ENCODE peak calls at places on chromosomes 16 and 17, in nine cellular contexts. N is EL; M is HCT116; F is astrocyte of the spinal cord; K is fibroblast of mammary gland; L is body of pancreas; O is breast epithelium; H is heart left ventricle; B is stimulated activated CD4-positive, alpha-beta T cell treated with anti-CD3 and anti-CD28 coated beads, Interleukin-2, amount 100 ng/mL, for 48 hours. V is an unnamed sample.

GRCh38 chr16:46782320-46782719 is 34.2 kb upstream of the MYLK3 start:
- DNase-seq in N (no peak), M (no peak), F (no peak), K (no peak), L (no peak), O (no peak), H (no peak), B (no peak), V (no peak)

GRCh38 chr16:85567101-85567866 is 45.8 kb upstream of the GSE1 start:
- DNase-seq in N (no peak), M (no peak), F (no peak), K (no peak), L (no peak), O (no peak), H (no peak), B (no peak), V (no peak)

GRCh38 chr17:66632716-66633115 is 202.2 kb upstream of the CACNG5 start:
- DNase-seq in N (no peak), M (no peak), F (no peak), K (no peak), L (no peak), O (no peak), H (no peak), B (no peak), V (no peak)

GRCh38 chr16:50079741-50080140 is 14.0 kb downstream of the HEATR3 start:
- DNase-seq in N (no peak), M (no peak), F (peak), K (no peak), L (no peak), O (no peak), H (no peak), B (no peak), V (no peak)

GRCh38 chr16:67528222-67528869 is at the start of gene RIPOR1:
- DNase-seq in N (peak), M (no peak), F (no peak), K (no peak), L (peak), O (no peak), H (peak), B (peak), V (peak)

GRCh38 chr16:69315486-69316311 is 4.5 kb downstream of the VPS4A start:
- DNase-seq in N (no peak), M (no peak), F (peak), K (no peak), L (no peak), O (no peak), H (no peak), B (no peak), V (no peak)

GRCh38 chr17:40168262-40168832 is 8.9 kb upstream of the RAPGEFL1 start:
- DNase-seq in N (peak), M (peak), F (peak), K (peak), L (peak), O (no peak), H (no peak), B (no peak), V (peak)

GRCh38 chr16:74140557-74140956 is 156.1 kb upstream of the PSMD7 start:
- DNase-seq in N (no peak), M (no peak), F (no peak), K (no peak), L (no peak), O (no peak), H (no peak), B (no peak), V (no peak)

GRCh38 chr17:35747540-35748017 is 5.5 kb downstream of the GAS2L2 start:
- DNase-seq in N (peak), M (peak), F (peak), K (peak), L (peak), O (peak), H (peak), B (peak), V (peak)

GRCh38 chr17:2852211-2852610 is 56.0 kb downstream of the RAP1GAP2 start:
- DNase-seq in N (no peak), M (no peak), F (no peak), K (no peak), L (no peak), O (no peak), H (no peak), B (no peak), V (no peak)

GRCh38 chr17:59846391-59847165 is 46.2 kb downstream of the TUBD1 start:
- DNase-seq in N (peak), M (peak), F (peak), K (peak), L (no peak), O (no peak), H (peak), B (no peak), V (peak)

GRCh38 chr17:82647593-82648164 is 565 bp downstream of the WDR45B start:
- DNase-seq in N (peak), M (no peak), F (no peak), K (no peak), L (peak), O (no peak), H (no peak), B (peak), V (no peak)

GRCh38 chr16:84885024-84885910 is 65.5 kb downstream of the CRISPLD2 start:
- DNase-seq in N (no peak), M (no peak), F (peak), K (peak), L (no peak), O (no peak), H (peak), B (no peak), V (peak)

GRCh38 chr16:81779540-81780320 is 639 bp downstream of the PLCG2 start:
- DNase-seq in N (peak), M (no peak), F (no peak), K (no peak), L (peak), O (no peak), H (peak), B (peak), V (no peak)

GRCh38 chr16:4200000-4200780 is 41.7 kb downstream of the SRL start:
- DNase-seq in N (peak), M (peak), F (peak), K (peak), L (peak), O (peak), H (peak), B (peak), V (peak)

GRCh38 chr16:69537706-69538080 is 28.1 kb upstream of the NFAT5 start:
- DNase-seq in N (no peak), M (no peak), F (no peak), K (no peak), L (no peak), O (no peak), H (no peak), B (no peak), V (no peak)

GRCh38 chr16:10981697-10982216 is 37.4 kb downstream of the CLEC16A start:
- DNase-seq in N (no peak), M (peak), F (no peak), K (no peak), L (no peak), O (no peak), H (no peak), B (no peak), V (peak)

GRCh38 chr17:7587831-7588230 is 2.1 kb downstream of the SOX15 start:
- DNase-seq in N (peak), M (no peak), F (peak), K (no peak), L (no peak), O (no peak), H (peak), B (no peak), V (no peak)

GRCh38 chr16:26129997-26130396 is 438.2 kb downstream of the HS3ST4 start:
- DNase-seq in N (no peak), M (no peak), F (no peak), K (no peak), L (no peak), O (no peak), H (no peak), B (no peak), V (no peak)

GRCh38 chr17:18261146-18261515 is 669 bp downstream of the MIEF2 start:
- DNase-seq in N (peak), M (no peak), F (peak), K (peak), L (peak), O (peak), H (peak), B (peak), V (peak)

GRCh38 chr16:23567602-23568001 is 10.1 kb downstream of the UBFD1 start:
- DNase-seq in N (no peak), M (no peak), F (no peak), K (no peak), L (no peak), O (no peak), H (no peak), B (no peak), V (no peak)

GRCh38 chr16:19717781-19718623 is at the start of the genes IQCK and KNOP1:
- DNase-seq in N (peak), M (peak), F (peak), K (peak), L (peak), O (peak), H (peak), B (peak), V (peak)

GRCh38 chr16:68665501-68665900 is 20.4 kb downstream of the CDH3 start:
- DNase-seq in N (no peak), M (peak), F (no peak), K (no peak), L (no peak), O (no peak), H (no peak), B (no peak), V (no peak)

GRCh38 chr17:3602499-3602898 is 6.7 kb downstream of the TRPV1 start:
- DNase-seq in N (no peak), M (peak), F (peak), K (peak), L (peak), O (no peak), H (no peak), B (peak), V (peak)

GRCh38 chr17:66301864-66302741 is at the start of gene PRKCA:
- DNase-seq in N (peak), M (peak), F (peak), K (peak), L (peak), O (no peak), H (peak), B (peak), V (peak)

GRCh38 chr16:67613808-67614207 is 31.1 kb upstream of the CARMIL2 start:
- DNase-seq in N (no peak), M (no peak), F (no peak), K (peak), L (peak), O (no peak), H (no peak), B (peak), V (peak)

GRCh38 chr17:1933875-1934715 is 91.0 kb downstream of the RTN4RL1 start:
- DNase-seq in N (no peak), M (no peak), F (no peak), K (no peak), L (no peak), O (no peak), H (no peak), B (no peak), V (no peak)

GRCh38 chr17:31724026-31724425 is 135.0 kb downstream of the COPRS start:
- DNase-seq in N (peak), M (no peak), F (peak), K (peak), L (no peak), O (no peak), H (no peak), B (no peak), V (no peak)

V was measured in HepG2.